ENCODE peak calls at places on chromosomes 4 and X, in four cellular contexts. E, O, S and V are unnamed samples.

GRCh38 chrX:129239371-129239770 is 283.9 kb downstream of the SMARCA1 start:
- DNase-seq in E (peak), O (no peak), S (no peak), V (no peak)

GRCh38 chr4:20354120-20354519 is 102.4 kb downstream of the SLIT2 start:
- DNase-seq in E (no peak), O (no peak), S (no peak), V (peak)

GRCh38 chrX:97189668-97190067 is 306.0 kb downstream of the RPA4 start:
- DNase-seq in E (no peak), O (no peak), S (no peak), V (no peak)

GRCh38 chr4:67885727-67886126 is 1.9 kb upstream of the TMPRSS11D start:
- DNase-seq in E (peak), O (no peak), S (peak), V (no peak)

GRCh38 chr4:151361966-151362365 is 36.6 kb upstream of the SH3D19 start:
- DNase-seq in E (no peak), O (no peak), S (no peak), V (no peak)

GRCh38 chrX:22666441-22666840 is 333.3 kb upstream of the DDX53 start:
- DNase-seq in E (peak), O (no peak), S (peak), V (peak)

GRCh38 chr4:144740316-144740715 is 94.4 kb downstream of the HHIP start:
- DNase-seq in E (no peak), O (no peak), S (no peak), V (no peak)

GRCh38 chr4:151471728-151472127 is 62.8 kb downstream of the FHIP1A start:
- DNase-seq in E (no peak), O (no peak), S (no peak), V (no peak)

GRCh38 chr4:99585521-99585920 is 10.9 kb downstream of the MTTP start:
- DNase-seq in E (no peak), O (no peak), S (no peak), V (no peak)

GRCh38 chrX:22365460-22365859 is 92.7 kb downstream of the CBLL2 start:
- DNase-seq in E (peak), O (no peak), S (no peak), V (no peak)